ENCODE peak calls at places on chromosomes 1 and 21, in five cellular contexts. F is fibroblast of pulmonary artery, N is WTC11, C is GM12864, Q is endothelial cell. H is an unnamed sample.

GRCh38 chr1:1217621-1218523 is 3.9 kb upstream of the TNFRSF4 start:
- DNase-seq in N (no peak), F (peak), Q (no peak), C (no peak), H (no peak)

GRCh38 chr1:115838426-115838804 is 2.5 kb downstream of the NHLH2 start:
- DNase-seq in Q (peak), N (peak), F (no peak), C (no peak), H (peak)

GRCh38 chr1:99965646-99966375 is 4.0 kb upstream of the SLC35A3 start:
- DNase-seq in F (no peak), N (no peak), C (no peak), Q (no peak), H (no peak)

GRCh38 chr1:25702101-25702775 is 85.6 kb downstream of the MAN1C1 start:
- DNase-seq in Q (no peak), C (no peak), F (no peak), N (peak), H (no peak)

GRCh38 chr1:153985341-153985912 is 712 bp downstream of the RAB13 start:
- DNase-seq in Q (no peak), N (no peak), F (peak), C (no peak), H (no peak)

GRCh38 chr1:65230741-65231439 is 78.5 kb upstream of the DNAJC6 start:
- DNase-seq in F (peak), N (no peak), C (no peak), Q (no peak), H (no peak)

GRCh38 chr1:184031127-184032107 is 6.1 kb downstream of the COLGALT2 start:
- DNase-seq in N (no peak), F (no peak), C (no peak), Q (no peak), H (no peak)

GRCh38 chr1:14390816-14391215 is 207.7 kb upstream of the KAZN start:
- DNase-seq in C (no peak), F (peak), N (no peak), Q (no peak), H (no peak)

GRCh38 chr1:52629021-52629643 is 3.8 kb upstream of the SHISAL2A start:
- DNase-seq in F (no peak), C (no peak), N (peak), Q (no peak), H (no peak)

GRCh38 chr21:37767984-37768383 is 148.3 kb downstream of the KCNJ6 start:
- DNase-seq in N (no peak), C (no peak), Q (no peak), F (no peak), H (peak)

GRCh38 chr1:43664369-43664768 is 14.4 kb downstream of the KDM4A start:
- DNase-seq in N (no peak), C (no peak), F (no peak), Q (no peak), H (no peak)

GRCh38 chr1:15687446-15687845 is 3.3 kb downstream of the PLEKHM2 start:
- DNase-seq in C (no peak), Q (no peak), N (no peak), F (no peak), H (no peak)

GRCh38 chr1:230827081-230827681 is 41.1 kb downstream of the C1orf198 start:
- DNase-seq in N (no peak), F (no peak), C (no peak), Q (no peak), H (no peak)

GRCh38 chr21:31045841-31046240 is 7.6 kb upstream of the KRTAP19-8 start:
- DNase-seq in Q (no peak), N (no peak), C (no peak), F (no peak), H (no peak)

GRCh38 chr1:206455681-206456344 is 14.5 kb upstream of the IKBKE start:
- DNase-seq in N (no peak), F (no peak), C (no peak), Q (no peak), H (peak)

GRCh38 chr1:28648493-28649238 is at the start of gene RNU11:
- DNase-seq in Q (peak), N (peak), C (peak), F (peak), H (peak)

GRCh38 chr21:35102488-35103407 is 53.6 kb upstream of the RUNX1 start:
- DNase-seq in F (no peak), C (peak), Q (no peak), N (no peak), H (no peak)

GRCh38 chr1:118783095-118783758 is 204.9 kb downstream of the TBX15 start:
- DNase-seq in F (no peak), N (no peak), C (no peak), Q (no peak), H (no peak)

GRCh38 chr1:186308264-186309060 is 66.6 kb downstream of the TPR start:
- DNase-seq in F (no peak), C (no peak), Q (no peak), N (no peak), H (no peak)

GRCh38 chr1:16451868-16452528 is 11.5 kb downstream of the NECAP2 start:
- DNase-seq in F (no peak), Q (no peak), N (no peak), C (no peak), H (no peak)

GRCh38 chr1:47708658-47709301 is 270.9 kb downstream of the FOXD2 start:
- DNase-seq in F (no peak), C (no peak), Q (peak), N (peak), H (peak)

DNA sequence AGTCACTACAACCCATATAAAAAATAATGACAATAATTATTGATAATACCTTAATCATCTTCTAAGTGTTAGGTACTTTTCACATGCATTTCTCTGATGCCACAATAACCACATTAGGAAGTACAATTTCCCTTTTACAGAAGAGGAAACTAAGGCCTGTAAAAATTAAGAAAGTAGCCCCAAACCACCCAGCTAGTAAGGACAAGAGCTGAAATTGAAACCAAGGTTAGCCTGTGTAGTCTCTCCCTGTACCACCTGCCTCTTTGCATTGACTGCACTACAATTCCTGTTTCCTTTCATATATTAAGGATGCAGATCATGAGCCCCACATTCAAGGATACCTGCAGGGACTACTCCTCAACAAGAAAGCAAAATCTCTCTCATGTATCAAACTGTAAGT is 288.8 kb downstream of the GPATCH2 start:
- DNase-seq in Q (no peak), N (no peak), F (no peak), C (no peak), H (no peak)
- TF ChIP-seq CTCF in Q (no peak), N (no peak), F (no peak), C (no peak), H (no peak)

DNA sequence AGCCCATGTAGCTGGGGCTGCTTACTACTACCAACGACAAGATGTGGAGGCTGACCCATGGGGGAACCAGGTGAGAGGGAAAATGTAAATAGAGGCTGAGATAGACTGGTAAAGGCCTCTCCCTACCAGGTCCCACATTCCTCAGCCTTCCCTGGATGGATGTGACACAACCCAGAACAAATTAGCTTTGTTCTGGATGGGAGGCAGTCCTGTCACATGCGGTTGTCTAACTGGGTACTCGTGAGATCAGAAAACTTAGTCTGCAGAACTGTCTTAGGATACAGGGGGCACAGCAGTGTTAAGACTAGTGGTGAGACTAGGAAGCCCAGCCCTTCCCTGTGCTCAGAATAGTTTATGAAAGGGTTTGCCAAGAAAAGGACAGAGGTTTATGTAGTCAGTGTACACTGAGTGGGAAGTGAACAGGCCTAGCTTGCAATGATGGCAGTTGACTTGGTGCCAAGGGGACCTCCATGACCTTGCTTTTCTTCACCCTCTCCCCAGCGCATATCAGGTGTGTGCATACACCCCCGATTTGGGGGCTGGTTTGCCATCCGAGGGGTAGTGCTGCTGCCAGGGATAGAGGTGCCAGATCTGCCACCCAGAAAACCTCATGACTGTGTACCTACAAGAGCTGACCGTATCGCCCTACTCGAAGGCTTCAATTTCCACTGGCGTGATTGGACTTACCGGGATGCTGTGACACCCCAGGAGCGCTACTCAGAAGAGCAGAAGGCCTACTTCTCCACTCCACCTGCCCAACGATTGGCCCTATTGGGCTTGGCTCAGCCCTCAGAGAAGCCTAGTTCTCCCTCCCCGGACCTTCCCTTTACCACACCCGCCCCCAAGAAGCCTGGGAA is 8.4 kb downstream of the MMACHC start:
- DNase-seq in F (peak), C (no peak), N (no peak), Q (no peak), H (no peak)
- TF ChIP-seq CTCF in F (peak), C (peak), N (no peak), Q (no peak), H (no peak)

GRCh38 chr21:44593598-44594405 is 1.5 kb upstream of the KRTAP10-6 start:
- DNase-seq in Q (no peak), C (no peak), F (no peak), N (no peak), H (no peak)

GRCh38 chr21:44594406-44594916 is 2.2 kb upstream of the KRTAP10-6 start:
- DNase-seq in C (no peak), F (no peak), N (no peak), Q (no peak), H (no peak)

GRCh38 chr21:44598031-44598430 is 2.4 kb upstream of the KRTAP10-7 start:
- DNase-seq in F (no peak), C (no peak), N (no peak), Q (no peak), H (no peak)

GRCh38 chr21:44599264-44600029 is 950 bp upstream of the KRTAP10-7 start:
- DNase-seq in Q (no peak), N (no peak), C (no peak), F (no peak), H (no peak)

GRCh38 chr21:44596068-44596725 is 3.9 kb upstream of the KRTAP10-6 start:
- DNase-seq in Q (no peak), F (no peak), N (no peak), C (no peak), H (no peak)
- TF ChIP-seq CTCF in Q (no peak), F (no peak), N (no peak), C (no peak), H (no peak)

DNA sequence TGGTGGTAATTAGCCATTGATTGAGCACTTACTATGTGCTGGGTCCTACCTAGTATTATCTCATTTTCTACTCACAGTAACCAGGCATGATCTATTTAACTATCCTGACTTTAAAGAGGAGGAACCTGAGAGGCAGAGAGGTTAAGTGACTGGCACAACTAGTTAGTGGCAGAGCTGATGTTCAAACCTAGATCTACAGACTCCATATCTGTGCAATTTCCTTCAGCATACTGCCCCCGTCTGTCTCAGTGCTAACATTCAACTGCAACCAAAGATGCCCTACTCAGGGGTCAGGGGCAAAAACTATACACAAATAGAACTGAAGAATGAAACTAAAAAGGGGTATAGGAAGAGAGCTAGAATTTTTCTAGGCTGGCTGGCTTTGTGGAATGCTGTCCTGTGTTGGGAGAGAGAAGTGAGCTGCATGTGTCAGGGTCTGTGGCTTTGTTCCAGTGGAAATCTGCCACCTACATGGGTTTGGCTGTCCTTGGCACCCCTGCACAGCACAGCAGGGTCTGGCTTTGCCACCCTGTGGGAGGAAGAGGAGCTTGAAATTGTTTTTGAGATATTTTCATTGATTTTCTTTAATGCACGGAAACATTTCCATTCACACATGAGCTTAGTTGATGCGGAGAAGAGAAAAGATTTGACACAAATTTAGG is 368.5 kb downstream of the RPS6KC1 start:
- DNase-seq in C (no peak), N (no peak), F (no peak), Q (no peak), H (no peak)
- TF ChIP-seq CTCF in C (no peak), N (no peak), F (no peak), Q (no peak), H (no peak)

GRCh38 chr1:178542554-178543290 is 29.8 kb downstream of the TEX35 start:
- DNase-seq in N (peak), C (peak), F (peak), Q (peak), H (peak)
- TF ChIP-seq CTCF in N (peak), C (peak), F (peak), Q (peak), H (peak)

GRCh38 chr1:95072532-95073419 is at the start of gene ALG14:
- DNase-seq in N (peak), F (peak), C (peak), Q (peak), H (peak)
- TF ChIP-seq CTCF in N (no peak), F (no peak), C (no peak), Q (no peak), H (no peak)

GRCh38 chr1:161119379-161120061 is 1.6 kb downstream of the NIT1 start:
- DNase-seq in F (peak), Q (no peak), N (peak), C (no peak), H (no peak)
- TF ChIP-seq CTCF in F (peak), Q (peak), N (no peak), C (peak), H (no peak)

DNA sequence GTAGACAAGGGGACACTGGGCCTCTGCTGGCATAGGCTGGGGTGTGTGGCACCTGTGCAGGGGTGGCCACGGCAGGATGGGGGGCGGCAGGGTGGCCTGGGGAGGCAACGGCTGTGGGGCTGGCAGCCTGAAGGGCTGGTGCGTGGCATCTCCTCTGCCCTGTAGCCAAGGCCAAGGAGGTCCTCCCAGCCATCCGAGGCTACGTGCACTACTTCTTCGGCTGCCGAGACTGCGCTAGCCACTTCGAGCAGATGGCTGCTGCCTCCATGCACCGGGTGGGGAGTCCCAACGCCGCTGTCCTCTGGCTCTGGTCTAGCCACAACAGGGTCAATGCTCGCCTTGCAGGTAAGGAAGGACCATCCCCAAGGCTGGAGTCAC is 36.0 kb upstream of the LHX4 start:
- DNase-seq in N (no peak), Q (no peak), C (no peak), F (no peak), H (no peak)
- TF ChIP-seq CTCF in N (no peak), Q (no peak), C (no peak), F (no peak), H (no peak)

H was measured in glutamatergic neuron.